ENCODE peak calls at places on chromosome 3, in eight cellular contexts. X is germinal center, A is NCI-H1092 treated with DMSO at 0.1 percent for 48 hours, W is mesendoderm, V is H54, L is foreskin fibroblast, R is HuH-7, G is Daoy. S is an unnamed sample.

GRCh38 chr3:128426128-128426921 is 40.4 kb downstream of the DNAJB8 start:
- DNase-seq in G (peak), V (peak), A (no peak), L (peak), W (peak), X (peak), R (peak), S (no peak)

GRCh38 chr3:63096248-63097058 is 181.7 kb upstream of the SYNPR start:
- DNase-seq in X (no peak), R (no peak), L (no peak), A (no peak), G (no peak), W (peak), V (no peak), S (no peak)

GRCh38 chr3:135513106-135514063 is 452.1 kb upstream of the PPP2R3A start:
- DNase-seq in V (no peak), G (peak), W (peak), L (peak), A (no peak), R (no peak), X (no peak), S (no peak)

GRCh38 chr3:179179979-179180758 is 32.0 kb downstream of the PIK3CA start:
- DNase-seq in W (peak), X (no peak), R (no peak), L (peak), V (no peak), A (no peak), G (peak), S (no peak)

GRCh38 chr3:149095487-149095886 is 9.2 kb upstream of the HLTF start:
- DNase-seq in L (no peak), W (no peak), V (no peak), A (no peak), X (peak), R (no peak), G (no peak), S (no peak)

GRCh38 chr3:172296975-172297332 is 151.3 kb downstream of the GHSR start:
- DNase-seq in G (no peak), A (no peak), L (no peak), X (no peak), W (no peak), V (no peak), R (no peak), S (no peak)

GRCh38 chr3:146646251-146646650 is 41.1 kb upstream of the PLSCR5 start:
- DNase-seq in G (no peak), V (no peak), R (no peak), W (no peak), L (no peak), X (no peak), A (peak), S (no peak)

GRCh38 chr3:98763814-98764691 is 913 bp downstream of the ST3GAL6 start:
- DNase-seq in W (no peak), A (no peak), G (no peak), R (no peak), X (no peak), V (no peak), L (no peak), S (no peak)

GRCh38 chr3:107870989-107871638 is 219.7 kb downstream of the CD47 start:
- DNase-seq in X (no peak), W (no peak), V (no peak), G (no peak), L (no peak), R (no peak), A (no peak), S (no peak)

GRCh38 chr3:152268501-152269422 is at the start of gene MBNL1:
- DNase-seq in G (peak), A (peak), X (peak), R (peak), L (peak), W (peak), V (peak), S (no peak)

GRCh38 chr3:38916706-38917105 is 100.7 kb upstream of the SCN10A start:
- DNase-seq in X (no peak), R (no peak), W (no peak), A (no peak), G (no peak), L (no peak), V (no peak), S (no peak)

GRCh38 chr3:194867270-194867983 is 181.7 kb downstream of the FAM43A start:
- DNase-seq in R (no peak), L (peak), W (no peak), G (no peak), X (no peak), A (no peak), V (no peak), S (no peak)

GRCh38 chr3:190972840-190973270 is 110.4 kb upstream of the GMNC start:
- DNase-seq in A (no peak), X (no peak), R (no peak), G (peak), W (peak), L (peak), V (no peak), S (no peak)

GRCh38 chr3:10974131-10974530 is 18.4 kb upstream of the SLC6A1 start:
- DNase-seq in A (no peak), G (no peak), R (no peak), L (no peak), V (no peak), X (no peak), W (no peak), S (no peak)

GRCh38 chr3:123104550-123104949 is 37.7 kb downstream of the PDIA5 start:
- DNase-seq in L (peak), A (no peak), R (no peak), X (no peak), W (peak), V (peak), G (peak), S (no peak)

GRCh38 chr3:123188058-123188457 is 13.7 kb upstream of the SEC22A start:
- DNase-seq in R (no peak), G (no peak), X (no peak), L (peak), V (no peak), A (no peak), W (no peak), S (no peak)

GRCh38 chr3:87082806-87083440 is 92.0 kb upstream of the VGLL3 start:
- DNase-seq in L (peak), V (peak), X (peak), G (peak), R (peak), W (peak), A (peak), S (peak)

GRCh38 chr3:150286390-150287147 is 121.5 kb upstream of the TSC22D2 start:
- DNase-seq in L (peak), A (peak), X (peak), V (no peak), G (peak), W (peak), R (no peak), S (no peak)

GRCh38 chr3:159168788-159169187 is 366.9 kb downstream of the MFSD1 start:
- DNase-seq in V (no peak), G (no peak), A (no peak), L (no peak), X (no peak), W (no peak), R (no peak), S (no peak)

GRCh38 chr3:108225221-108225620 is 3.0 kb upstream of the IFT57 start:
- DNase-seq in R (no peak), L (no peak), G (no peak), A (no peak), X (no peak), V (no peak), W (no peak), S (no peak)

GRCh38 chr3:70822777-70823176 is 510.3 kb upstream of the MDFIC2 start:
- DNase-seq in X (no peak), A (peak), W (no peak), L (no peak), G (no peak), R (no peak), V (no peak), S (no peak)

GRCh38 chr3:53097887-53098286 is 32.3 kb downstream of the RFT1 start:
- DNase-seq in X (no peak), V (no peak), W (no peak), L (no peak), A (no peak), R (no peak), G (no peak), S (no peak)

GRCh38 chr3:134441321-134441720 is 44.5 kb downstream of the ANAPC13 start:
- DNase-seq in L (peak), G (no peak), R (no peak), X (no peak), V (no peak), A (no peak), W (no peak), S (no peak)

GRCh38 chr3:135140543-135140942 is 345.5 kb downstream of the EPHB1 start:
- DNase-seq in X (no peak), W (no peak), A (no peak), R (no peak), G (no peak), V (no peak), L (no peak), S (no peak)

GRCh38 chr3:126937533-126938432 is 45.1 kb upstream of the PLXNA1 start:
- DNase-seq in X (no peak), V (no peak), A (peak), W (no peak), L (no peak), R (no peak), G (no peak), S (no peak)

GRCh38 chr3:102530443-102531195 is 95.8 kb downstream of the ZPLD1 start:
- DNase-seq in V (no peak), R (no peak), W (no peak), G (peak), A (no peak), L (peak), X (no peak), S (no peak)

GRCh38 chr3:9135526-9135925 is 113.9 kb downstream of the SRGAP3 start:
- DNase-seq in V (no peak), R (no peak), W (no peak), G (no peak), L (no peak), A (peak), X (no peak), S (no peak)

GRCh38 chr3:12445523-12446240 is 38.6 kb upstream of the TSEN2 start:
- DNase-seq in L (no peak), G (peak), W (no peak), V (no peak), R (no peak), A (no peak), X (no peak), S (no peak)

GRCh38 chr3:151925419-151925818 is 52.0 kb downstream of the SUCNR1 start:
- DNase-seq in V (peak), A (no peak), G (peak), W (no peak), L (peak), X (no peak), R (no peak), S (no peak)

GRCh38 chr3:128011140-128011539 is 41.1 kb upstream of the SEC61A1 start:
- DNase-seq in X (no peak), V (peak), A (peak), G (peak), L (peak), R (peak), W (peak), S (peak)

GRCh38 chr3:55906896-55907295 is 419.8 kb upstream of the WNT5A start:
- DNase-seq in W (no peak), X (no peak), R (no peak), L (no peak), G (no peak), V (no peak), A (no peak), S (no peak)

GRCh38 chr3:13058346-13059120 is 14.7 kb downstream of the IQSEC1 start:
- DNase-seq in X (no peak), A (no peak), W (no peak), G (no peak), R (no peak), V (no peak), L (no peak), S (no peak)

GRCh38 chr3:159775372-159775961 is 213.2 kb upstream of the IL12A start:
- DNase-seq in W (peak), X (no peak), L (peak), V (no peak), G (peak), R (no peak), A (peak), S (peak)

GRCh38 chr3:10479311-10479710 is 26.1 kb downstream of the ATP2B2 start:
- DNase-seq in V (no peak), A (no peak), X (no peak), W (no peak), G (no peak), R (no peak), L (no peak), S (no peak)